ENCODE peak calls at places on chromosome 20, in five cellular contexts. M is type B pancreatic cell, A is sigmoid colon, G is tibial artery, F is lower leg skin. Q is an unnamed sample.

GRCh38 chr20:53190225-53190624 is 218.1 kb downstream of the TSHZ2 start:
- DNase-seq in M (no peak), A (no peak), G (no peak), F (no peak), Q (no peak)

GRCh38 chr20:24357169-24357568 is 112.3 kb upstream of the SYNDIG1 start:
- DNase-seq in M (no peak), A (no peak), G (no peak), F (no peak), Q (no peak)

GRCh38 chr20:22098451-22098850 is 393.0 kb downstream of the PAX1 start:
- DNase-seq in M (no peak), A (no peak), G (no peak), F (no peak), Q (no peak)

GRCh38 chr20:1326031-1326930 is 2.7 kb downstream of the SDCBP2 start:
- DNase-seq in M (peak; percentile 55), A (peak; percentile 73), G (peak; percentile 41), F (peak; percentile 45), Q (no peak)

GRCh38 chr20:1652960-1653359 is 4.6 kb downstream of the SIRPG start:
- DNase-seq in M (no peak), A (no peak), G (no peak), F (no peak), Q (no peak)

GRCh38 chr20:49809803-49810359 is 2.7 kb upstream of the SLC9A8 start:
- DNase-seq in M (no peak), A (no peak), G (no peak), F (no peak), Q (no peak)

GRCh38 chr20:19820520-19821211 is 62.6 kb downstream of the RIN2 start:
- DNase-seq in M (no peak), A (peak; percentile 26), G (no peak), F (no peak), Q (no peak)

GRCh38 chr20:10671221-10671849 is 2.5 kb downstream of the JAG1 start:
- DNase-seq in M (no peak), A (peak; percentile 97), G (peak; percentile 94), F (peak; percentile 89), Q (peak; percentile 96)

GRCh38 chr20:23156170-23156841 is 70.2 kb upstream of the CD93 start:
- DNase-seq in M (peak; percentile 55), A (peak; percentile 77), G (peak; percentile 79), F (peak; percentile 75), Q (peak; percentile 47)

GRCh38 chr20:53750827-53751393 is 157.3 kb upstream of the ZNF217 start:
- DNase-seq in M (no peak), A (peak; percentile 73), G (no peak), F (peak; percentile 62), Q (peak; percentile 79)

GRCh38 chr20:2136275-2136674 is 34.6 kb downstream of the STK35 start:
- DNase-seq in M (no peak), A (no peak), G (no peak), F (no peak), Q (no peak)

GRCh38 chr20:22560817-22561216 is 23.6 kb downstream of the FOXA2 start:
- DNase-seq in M (no peak), A (no peak), G (no peak), F (no peak), Q (no peak)

GRCh38 chr20:35009665-35010328 is 54.1 kb downstream of the MYH7B start:
- DNase-seq in M (peak; percentile 66), A (no peak), G (peak; percentile 15), F (no peak), Q (no peak)

GRCh38 chr20:32709528-32710121 is 33.6 kb downstream of the COMMD7 start:
- DNase-seq in M (no peak), A (no peak), G (no peak), F (no peak), Q (no peak)

GRCh38 chr20:53070714-53071392 is 98.7 kb downstream of the TSHZ2 start:
- DNase-seq in M (no peak), A (no peak), G (no peak), F (no peak), Q (no peak)

GRCh38 chr20:25480797-25481196 is 73.3 kb downstream of the GINS1 start:
- DNase-seq in M (no peak), A (no peak), G (no peak), F (no peak), Q (no peak)

GRCh38 chr20:62887147-62887859 is 25.7 kb upstream of the TCFL5 start:
- DNase-seq in M (no peak), A (peak; percentile 94), G (no peak), F (peak; percentile 50), Q (peak; percentile 53)

GRCh38 chr20:43138061-43138860 is 51.4 kb downstream of the PTPRT start:
- DNase-seq in M (no peak), A (no peak), G (no peak), F (no peak), Q (no peak)

GRCh38 chr20:31605031-31605901 is at the start of gene ID1:
- DNase-seq in M (peak; percentile 99), A (peak; percentile 97), G (peak; percentile 96), F (peak; percentile 96), Q (peak; percentile 93)

GRCh38 chr20:53611449-53611894 is 17.8 kb upstream of the ZNF217 start:
- DNase-seq in M (no peak), A (peak; percentile 76), G (no peak), F (peak; percentile 58), Q (peak; percentile 88)

GRCh38 chr20:59774204-59774641 is 159.2 kb downstream of the SYCP2 start:
- DNase-seq in M (no peak), A (peak; percentile 43), G (no peak), F (no peak), Q (no peak)

GRCh38 chr20:38843346-38843745 is 37.8 kb downstream of the PPP1R16B start:
- DNase-seq in M (no peak), A (no peak), G (no peak), F (no peak), Q (no peak)

Q was measured in fibroblast of the conjunctiva.